ENCODE peak calls at places on chromosomes 6 and 20, in seven cellular contexts. J is non-pigmented ciliary epithelial cell, C is naive B cell, A is right cardiac atrium, Y is T-helper 1 cell, Q is ovary, B is upper lobe of left lung. P is an unnamed sample.

GRCh38 chr6:43893073-43893472 is 123.1 kb downstream of the VEGFA start:
- DNase-seq in Q (no peak), A (no peak), B (no peak), J (no peak), Y (no peak), C (no peak), P (no peak)

GRCh38 chr6:112179631-112180030 is 74.7 kb downstream of the LAMA4 start:
- DNase-seq in A (no peak), J (no peak), C (no peak), Q (no peak), B (no peak), Y (no peak), P (no peak)

GRCh38 chr6:20708367-20709124 is 174.3 kb downstream of the CDKAL1 start:
- DNase-seq in B (no peak), A (no peak), C (no peak), J (no peak), Y (no peak), Q (no peak), P (no peak)

GRCh38 chr20:15076785-15077184 is 739.4 kb upstream of the FLRT3 start:
- DNase-seq in A (no peak), J (no peak), Q (no peak), B (no peak), C (no peak), Y (no peak), P (no peak)

GRCh38 chr20:1296922-1297321 is 30.8 kb downstream of the SNPH start:
- DNase-seq in Y (no peak), C (no peak), A (no peak), Q (no peak), B (no peak), J (no peak), P (no peak)

GRCh38 chr6:46437671-46438221 is 53.5 kb downstream of the RCAN2 start:
- DNase-seq in J (no peak), Y (no peak), C (no peak), Q (no peak), B (no peak), A (no peak), P (no peak)

GRCh38 chr6:151916680-151917164 is 109.2 kb downstream of the ESR1 start:
- DNase-seq in B (no peak), C (no peak), J (peak; percentile 76), Y (no peak), A (no peak), Q (no peak), P (no peak)

GRCh38 chr6:111663692-111664564 is 58.2 kb upstream of the TRAF3IP2 start:
- DNase-seq in Q (peak; percentile 65), J (no peak), C (no peak), A (peak; percentile 93), Y (no peak), B (no peak), P (no peak)

GRCh38 chr6:27897580-27898206 is 14.5 kb downstream of the OR2B2 start:
- DNase-seq in J (no peak), A (no peak), Q (no peak), C (no peak), Y (no peak), B (no peak), P (no peak)

GRCh38 chr20:59148713-59149493 is 14.7 kb upstream of the ZNF831 start:
- DNase-seq in Q (no peak), J (no peak), Y (no peak), B (no peak), A (no peak), C (peak; percentile 35), P (no peak)

GRCh38 chr6:26024651-26025046 is 62.0 kb downstream of the TRIM38 start:
- DNase-seq in J (no peak), Y (no peak), C (no peak), A (no peak), B (no peak), Q (no peak), P (no peak)

GRCh38 chr6:10409160-10409765 is 5.6 kb downstream of the TFAP2A start:
- DNase-seq in A (no peak), Y (no peak), C (no peak), J (no peak), B (no peak), Q (no peak), P (no peak)

GRCh38 chr20:8116067-8116811 is 15.8 kb upstream of the PLCB1 start:
- DNase-seq in Q (no peak), B (no peak), Y (no peak), A (no peak), C (no peak), J (no peak), P (no peak)

GRCh38 chr6:57267586-57268293 is 45.6 kb upstream of the RAB23 start:
- DNase-seq in J (peak; percentile 98), A (peak; percentile 69), Y (no peak), Q (peak; percentile 33), B (peak; percentile 39), C (peak; percentile 18), P (peak; percentile 12)

GRCh38 chr20:2946988-2947961 is 74.0 kb downstream of the PTPRA start:
- DNase-seq in Y (no peak), Q (no peak), B (peak; percentile 31), A (no peak), C (no peak), J (peak; percentile 34), P (no peak)

GRCh38 chr20:51014797-51015722 is 7.8 kb downstream of the KCNG1 start:
- DNase-seq in B (no peak), C (no peak), Y (no peak), Q (no peak), J (no peak), A (peak; percentile 68), P (no peak)

GRCh38 chr20:37539956-37540455 is 12.3 kb upstream of the BLCAP start:
- DNase-seq in C (no peak), A (no peak), B (no peak), Y (no peak), Q (no peak), J (no peak), P (no peak)

GRCh38 chr20:16260911-16261310 is 312.3 kb downstream of the KIF16B start:
- DNase-seq in C (no peak), B (no peak), Y (no peak), Q (no peak), J (peak; percentile 23), A (no peak), P (no peak)